ENCODE peak calls at places on chromosome 21, in five cellular contexts. D is spleen, N is mammary epithelial cell, G is upper lobe of left lung, J is astrocyte of the spinal cord. R is an unnamed sample.

GRCh38 chr21:32196001-32196400 is 82.8 kb downstream of the MIS18A start:
- DNase-seq in G (no peak), D (no peak), N (no peak), J (no peak), R (no peak)

GRCh38 chr21:42125571-42126544 is 54.7 kb downstream of the UMODL1 start:
- DNase-seq in J (no peak), D (peak), N (no peak), G (peak), R (no peak)

GRCh38 chr21:30349572-30349971 is 1.2 kb upstream of the KRTAP23-1 start:
- DNase-seq in N (peak), G (no peak), D (no peak), J (no peak), R (no peak)

GRCh38 chr21:41965447-41966340 is 11.9 kb upstream of the C2CD2 start:
- DNase-seq in J (no peak), N (no peak), D (peak), G (no peak), R (no peak)

GRCh38 chr21:30680586-30680985 is 37.9 kb downstream of the KRTAP20-3 start:
- DNase-seq in G (no peak), D (no peak), N (no peak), J (no peak), R (no peak)

GRCh38 chr21:15076730-15077129 is 11.9 kb upstream of the NRIP1 start:
- DNase-seq in D (no peak), J (no peak), N (no peak), G (no peak), R (no peak)

GRCh38 chr21:34274001-34274400 is 89.8 kb upstream of the KCNE2 start:
- DNase-seq in N (peak), G (no peak), J (peak), D (no peak), R (no peak)

GRCh38 chr21:16476056-16476850 is 746.5 kb downstream of the USP25 start:
- DNase-seq in J (peak), N (no peak), G (no peak), D (no peak), R (no peak)

GRCh38 chr21:14741237-14741636 is 195.1 kb upstream of the SAMSN1 start:
- DNase-seq in N (peak), J (no peak), G (peak), D (no peak), R (no peak)

GRCh38 chr21:33025471-33026298 is at the start of gene OLIG2:
- DNase-seq in D (no peak), J (no peak), G (no peak), N (no peak), R (no peak)

GRCh38 chr21:15682182-15682895 is 47.4 kb upstream of the USP25 start:
- DNase-seq in J (peak), N (peak), D (no peak), G (peak), R (no peak)

GRCh38 chr21:39664586-39664985 is 51.8 kb downstream of the B3GALT5 start:
- DNase-seq in G (no peak), J (no peak), D (no peak), N (no peak), R (no peak)

GRCh38 chr21:33115586-33116541 is 45.9 kb downstream of the OLIG1 start:
- DNase-seq in G (no peak), J (no peak), N (no peak), D (no peak), R (no peak)

GRCh38 chr21:42164064-42164789 is 54.7 kb upstream of the ABCG1 start:
- DNase-seq in D (peak), N (peak), J (no peak), G (peak), R (no peak)

DNA sequence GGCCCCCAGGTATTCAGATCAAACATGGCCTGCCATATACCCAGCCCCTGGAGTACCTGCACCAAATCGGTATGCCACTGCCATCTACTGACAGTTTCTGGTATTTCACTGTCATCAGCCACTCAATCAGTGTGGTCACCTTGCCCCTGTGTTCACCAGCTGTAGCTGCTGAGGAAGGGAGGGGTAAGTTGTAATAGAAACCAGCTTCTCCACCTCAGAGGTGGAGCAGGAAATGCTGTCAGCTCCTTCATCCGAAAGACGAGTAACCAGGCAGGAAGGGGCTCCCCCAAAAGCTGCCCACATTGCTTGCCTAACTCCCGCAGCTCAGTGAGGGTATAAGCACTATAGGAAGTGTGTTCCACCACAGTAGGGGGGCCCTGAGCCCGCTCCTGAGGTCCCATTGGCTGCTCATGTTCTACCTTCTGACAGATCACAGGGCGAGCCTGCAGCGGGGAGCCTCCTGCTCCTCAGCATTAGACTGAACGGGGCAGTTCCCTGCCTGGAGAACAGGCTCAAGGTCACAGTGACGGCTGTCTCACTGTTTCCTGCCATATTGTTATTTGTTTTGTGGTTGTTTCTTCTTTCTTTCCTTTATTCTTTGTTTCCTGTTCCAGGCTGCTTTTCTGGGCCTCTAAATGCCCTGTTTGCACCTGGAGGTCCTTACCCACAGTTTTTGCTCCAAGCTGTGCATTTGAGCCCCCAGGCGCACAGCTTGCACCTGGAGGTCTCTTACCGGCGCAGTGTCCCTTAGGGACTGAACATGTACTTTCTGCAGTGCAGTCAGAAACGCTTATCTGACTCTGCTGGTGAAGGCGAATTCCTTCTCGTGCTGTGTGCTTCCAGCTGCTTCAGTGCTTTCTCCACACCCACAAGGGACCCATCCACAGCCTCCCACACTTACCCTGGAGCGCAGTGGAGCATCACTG is 1638.3 kb downstream of the MRPL39 start:
- DNase-seq in G (peak), D (peak), J (peak), N (no peak), R (peak)
- TF ChIP-seq CTCF in G (peak), D (peak), J (peak), N (no peak), R (peak)

DNA sequence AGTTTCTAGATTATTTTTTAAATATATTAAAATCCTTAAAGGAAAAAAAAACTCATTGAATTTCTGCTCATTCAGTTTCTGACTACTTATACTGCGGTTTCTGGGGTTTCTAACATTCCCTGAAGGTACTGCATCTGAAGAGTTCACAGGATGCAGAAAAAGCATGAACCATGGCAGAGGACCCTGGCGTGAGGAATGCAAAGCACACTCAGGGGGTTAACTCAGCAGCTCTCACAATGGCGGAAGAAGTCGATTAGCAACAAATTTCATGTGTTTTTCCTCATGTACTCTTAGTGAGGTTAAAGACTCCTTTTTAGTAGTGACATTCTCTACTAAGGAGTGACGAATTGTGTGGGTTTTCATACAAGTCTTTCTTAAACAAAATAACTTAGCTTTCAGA is 975.6 kb downstream of the NCAM2 start:
- DNase-seq in G (no peak), N (no peak), J (peak), D (no peak), R (no peak)
- TF ChIP-seq CTCF in G (no peak), N (no peak), J (peak), D (no peak), R (no peak)

GRCh38 chr21:35607406-35607805 is 452.9 kb downstream of the SETD4 start:
- DNase-seq in N (no peak), D (no peak), G (no peak), J (no peak), R (no peak)

GRCh38 chr21:35606578-35606977 is 453.7 kb downstream of the SETD4 start:
- DNase-seq in N (peak), D (no peak), J (no peak), G (no peak), R (no peak)

GRCh38 chr21:35602811-35603210 is 457.5 kb downstream of the SETD4 start:
- DNase-seq in D (no peak), J (no peak), N (no peak), G (no peak), R (no peak)

GRCh38 chr21:35606136-35606535 is 454.2 kb downstream of the SETD4 start:
- DNase-seq in N (peak), J (no peak), D (no peak), G (no peak), R (no peak)

GRCh38 chr21:35603471-35603870 is 456.9 kb downstream of the SETD4 start:
- DNase-seq in D (no peak), N (no peak), G (no peak), J (no peak), R (no peak)
- TF ChIP-seq CTCF in D (no peak), N (no peak), G (no peak), J (no peak), R (no peak)

GRCh38 chr21:38380391-38381137 is 117.7 kb downstream of the ERG start:
- DNase-seq in G (no peak), D (no peak), J (peak), N (no peak), R (no peak)
- TF ChIP-seq CTCF in G (peak), D (peak), J (peak), N (peak), R (peak)

GRCh38 chr21:28464988-28465387 is 527.7 kb downstream of the LTN1 start:
- DNase-seq in D (no peak), N (no peak), G (no peak), J (no peak), R (no peak)
- TF ChIP-seq CTCF in D (no peak), N (no peak), G (no peak), J (no peak), R (no peak)

GRCh38 chr21:36985761-36986594 is 19.5 kb upstream of the HLCS start:
- DNase-seq in J (no peak), N (no peak), D (no peak), G (no peak), R (no peak)

GRCh38 chr21:36990508-36991205 is 15.8 kb upstream of the RIPPLY3 start:
- DNase-seq in N (no peak), D (no peak), J (no peak), G (no peak), R (no peak)

GRCh38 chr21:36989699-36990507 is 16.6 kb upstream of the RIPPLY3 start:
- DNase-seq in G (peak), N (peak), J (peak), D (peak), R (peak)

GRCh38 chr21:36988536-36988935 is 18.0 kb upstream of the RIPPLY3 start:
- DNase-seq in N (no peak), J (no peak), D (no peak), G (no peak), R (no peak)

DNA sequence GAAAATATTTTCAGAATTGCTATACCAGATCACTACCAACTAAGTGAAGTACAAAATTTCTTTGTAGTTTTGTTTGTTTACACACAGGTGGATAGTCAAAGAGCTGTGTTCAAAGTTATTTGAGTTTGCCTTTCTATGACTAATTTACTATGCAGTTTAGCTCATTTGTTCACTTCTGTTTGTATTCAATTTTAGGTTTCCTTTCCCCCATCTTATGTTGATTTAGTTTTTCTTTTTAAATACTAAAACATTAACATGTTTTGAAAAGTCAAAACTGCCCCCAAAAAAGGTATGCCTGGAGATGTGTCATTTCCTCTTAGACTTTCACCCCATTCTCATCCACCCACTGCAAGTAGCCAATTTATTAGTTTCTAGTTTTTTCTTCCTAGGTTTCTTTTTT is 18.7 kb upstream of the RIPPLY3 start:
- DNase-seq in N (no peak), D (no peak), G (no peak), J (no peak), R (no peak)
- TF ChIP-seq CTCF in N (no peak), D (no peak), G (no peak), J (no peak), R (no peak)

GRCh38 chr21:45719177-45719802 is 75.8 kb downstream of the PCBP3 start:
- DNase-seq in G (no peak), J (no peak), N (no peak), D (no peak), R (peak)
- TF ChIP-seq CTCF in G (no peak), J (no peak), N (no peak), D (no peak), R (no peak)

GRCh38 chr21:43775795-43776430 is at the start of gene CSTB:
- DNase-seq in D (peak), J (peak), N (peak), G (peak), R (no peak)
- TF ChIP-seq CTCF in D (no peak), J (no peak), N (no peak), G (no peak), R (no peak)

GRCh38 chr21:45858180-45858579 is 123.4 kb upstream of the COL6A1 start:
- DNase-seq in N (no peak), J (no peak), D (peak), G (no peak), R (no peak)

GRCh38 chr21:45859041-45859761 is 122.4 kb upstream of the COL6A1 start:
- DNase-seq in N (no peak), D (peak), J (no peak), G (no peak), R (no peak)

GRCh38 chr21:45861156-45861870 is 120.3 kb upstream of the COL6A1 start:
- DNase-seq in D (peak), J (no peak), G (no peak), N (no peak), R (no peak)

GRCh38 chr21:45860493-45861155 is 120.9 kb upstream of the COL6A1 start:
- DNase-seq in N (no peak), D (peak), J (no peak), G (no peak), R (no peak)

GRCh38 chr21:45859762-45860357 is 121.7 kb upstream of the COL6A1 start:
- DNase-seq in D (peak), G (no peak), N (no peak), J (no peak), R (no peak)
- TF ChIP-seq CTCF in D (no peak), G (no peak), N (no peak), J (no peak), R (no peak)

GRCh38 chr21:45227735-45228134 is 60.0 kb downstream of the POFUT2 start:
- DNase-seq in G (no peak), J (no peak), N (no peak), D (no peak), R (no peak)
- TF ChIP-seq CTCF in G (no peak), J (no peak), N (no peak), D (no peak), R (no peak)

R was measured in GM12878.